ENCODE peak calls at places on chromosomes 16 and 17, in six cellular contexts. One of them, this sample, is unnamed.

GRCh38 chr16:27692576-27692975 is 142.6 kb downstream of the KATNIP start:
- DNase-seq in CD8-positive, alpha-beta memory T cell: no peak
- DNase-seq in HFF-Myc: no peak
- DNase-seq in NCI-H345: no peak
- DNase-seq in stimulated activated CD8-positive, alpha-beta memory T cell treated with anti-CD3 and anti-CD28 coated beads, Interleukin-12 subunit alpha, Interleukin-12 subunit beta, amount 100 ng/mL, for 4 hours: no peak
- DNase-seq in amniotic epithelial cell: no peak
- DNase-seq in this sample: no peak

GRCh38 chr16:2299121-2299914 is 31.4 kb upstream of the RNPS1 start:
- DNase-seq in CD8-positive, alpha-beta memory T cell: no peak
- DNase-seq in HFF-Myc: no peak
- DNase-seq in NCI-H345: no peak
- DNase-seq in stimulated activated CD8-positive, alpha-beta memory T cell treated with anti-CD3 and anti-CD28 coated beads, Interleukin-12 subunit alpha, Interleukin-12 subunit beta, amount 100 ng/mL, for 4 hours: no peak
- DNase-seq in amniotic epithelial cell: no peak
- DNase-seq in this sample: no peak

GRCh38 chr16:25868966-25869365 is 177.2 kb downstream of the HS3ST4 start:
- DNase-seq in CD8-positive, alpha-beta memory T cell: no peak
- DNase-seq in HFF-Myc: no peak
- DNase-seq in NCI-H345: no peak
- DNase-seq in stimulated activated CD8-positive, alpha-beta memory T cell treated with anti-CD3 and anti-CD28 coated beads, Interleukin-12 subunit alpha, Interleukin-12 subunit beta, amount 100 ng/mL, for 4 hours: no peak
- DNase-seq in amniotic epithelial cell: no peak
- DNase-seq in this sample: no peak

GRCh38 chr17:41618341-41619161 is 5.8 kb downstream of the KRT17 start:
- DNase-seq in CD8-positive, alpha-beta memory T cell: no peak
- DNase-seq in HFF-Myc: no peak
- DNase-seq in NCI-H345: no peak
- DNase-seq in stimulated activated CD8-positive, alpha-beta memory T cell treated with anti-CD3 and anti-CD28 coated beads, Interleukin-12 subunit alpha, Interleukin-12 subunit beta, amount 100 ng/mL, for 4 hours: no peak
- DNase-seq in amniotic epithelial cell: peak
- DNase-seq in this sample: no peak

GRCh38 chr17:72515291-72516065 is 394.7 kb downstream of the SOX9 start:
- DNase-seq in CD8-positive, alpha-beta memory T cell: no peak
- DNase-seq in HFF-Myc: no peak
- DNase-seq in NCI-H345: peak
- DNase-seq in stimulated activated CD8-positive, alpha-beta memory T cell treated with anti-CD3 and anti-CD28 coated beads, Interleukin-12 subunit alpha, Interleukin-12 subunit beta, amount 100 ng/mL, for 4 hours: no peak
- DNase-seq in amniotic epithelial cell: peak
- DNase-seq in this sample: no peak

GRCh38 chr17:78107457-78107856 is 21.1 kb downstream of the TMC6 start:
- DNase-seq in CD8-positive, alpha-beta memory T cell: no peak
- DNase-seq in HFF-Myc: no peak
- DNase-seq in NCI-H345: no peak
- DNase-seq in stimulated activated CD8-positive, alpha-beta memory T cell treated with anti-CD3 and anti-CD28 coated beads, Interleukin-12 subunit alpha, Interleukin-12 subunit beta, amount 100 ng/mL, for 4 hours: no peak
- DNase-seq in amniotic epithelial cell: no peak
- DNase-seq in this sample: no peak

GRCh38 chr16:66930189-66930588 is 4.0 kb downstream of the CIAO2B start:
- DNase-seq in CD8-positive, alpha-beta memory T cell: no peak
- DNase-seq in HFF-Myc: no peak
- DNase-seq in NCI-H345: no peak
- DNase-seq in stimulated activated CD8-positive, alpha-beta memory T cell treated with anti-CD3 and anti-CD28 coated beads, Interleukin-12 subunit alpha, Interleukin-12 subunit beta, amount 100 ng/mL, for 4 hours: no peak
- DNase-seq in amniotic epithelial cell: peak
- DNase-seq in this sample: no peak

GRCh38 chr17:77143306-77143705 is 2.5 kb downstream of the SEC14L1 start:
- DNase-seq in CD8-positive, alpha-beta memory T cell: no peak
- DNase-seq in HFF-Myc: no peak
- DNase-seq in NCI-H345: no peak
- DNase-seq in stimulated activated CD8-positive, alpha-beta memory T cell treated with anti-CD3 and anti-CD28 coated beads, Interleukin-12 subunit alpha, Interleukin-12 subunit beta, amount 100 ng/mL, for 4 hours: no peak
- DNase-seq in amniotic epithelial cell: no peak
- DNase-seq in this sample: no peak

GRCh38 chr17:9905902-9906301 is 831 bp upstream of the RCVRN start:
- DNase-seq in CD8-positive, alpha-beta memory T cell: no peak
- DNase-seq in HFF-Myc: no peak
- DNase-seq in NCI-H345: no peak
- DNase-seq in stimulated activated CD8-positive, alpha-beta memory T cell treated with anti-CD3 and anti-CD28 coated beads, Interleukin-12 subunit alpha, Interleukin-12 subunit beta, amount 100 ng/mL, for 4 hours: no peak
- DNase-seq in amniotic epithelial cell: no peak
- DNase-seq in this sample: no peak

GRCh38 chr17:47324224-47325020 is 667 bp downstream of the EFCAB13 start:
- DNase-seq in CD8-positive, alpha-beta memory T cell: peak
- DNase-seq in HFF-Myc: no peak
- DNase-seq in NCI-H345: peak
- DNase-seq in stimulated activated CD8-positive, alpha-beta memory T cell treated with anti-CD3 and anti-CD28 coated beads, Interleukin-12 subunit alpha, Interleukin-12 subunit beta, amount 100 ng/mL, for 4 hours: peak
- DNase-seq in amniotic epithelial cell: peak
- DNase-seq in this sample: peak

GRCh38 chr16:3589001-3589400 is 11.8 kb upstream of the NLRC3 start:
- DNase-seq in CD8-positive, alpha-beta memory T cell: no peak
- DNase-seq in HFF-Myc: no peak
- DNase-seq in NCI-H345: no peak
- DNase-seq in stimulated activated CD8-positive, alpha-beta memory T cell treated with anti-CD3 and anti-CD28 coated beads, Interleukin-12 subunit alpha, Interleukin-12 subunit beta, amount 100 ng/mL, for 4 hours: no peak
- DNase-seq in amniotic epithelial cell: no peak
- DNase-seq in this sample: no peak

GRCh38 chr17:73196500-73196899 is 3.6 kb downstream of the COG1 start:
- DNase-seq in CD8-positive, alpha-beta memory T cell: no peak
- DNase-seq in HFF-Myc: no peak
- DNase-seq in NCI-H345: no peak
- DNase-seq in stimulated activated CD8-positive, alpha-beta memory T cell treated with anti-CD3 and anti-CD28 coated beads, Interleukin-12 subunit alpha, Interleukin-12 subunit beta, amount 100 ng/mL, for 4 hours: no peak
- DNase-seq in amniotic epithelial cell: no peak
- DNase-seq in this sample: no peak

GRCh38 chr17:78397681-78398101 is 19.2 kb downstream of the PGS1 start:
- DNase-seq in CD8-positive, alpha-beta memory T cell: no peak
- DNase-seq in HFF-Myc: no peak
- DNase-seq in NCI-H345: no peak
- DNase-seq in stimulated activated CD8-positive, alpha-beta memory T cell treated with anti-CD3 and anti-CD28 coated beads, Interleukin-12 subunit alpha, Interleukin-12 subunit beta, amount 100 ng/mL, for 4 hours: no peak
- DNase-seq in amniotic epithelial cell: peak
- DNase-seq in this sample: no peak

This sample was measured in naive B cell.